ENCODE peak calls at places on chromosomes 7 and 10, in six cellular contexts. X, G, I, T, J and O are unnamed samples.

GRCh38 chr7:97064972-97065587 is 40.4 kb upstream of the DLX5 start:
- DNase-seq in X (peak), I (peak), J (no peak), G (no peak), T (no peak), O (peak)

GRCh38 chr10:34433241-34434076 is 381.6 kb downstream of the PARD3 start:
- DNase-seq in X (no peak), J (no peak), T (no peak), I (no peak), G (no peak), O (no peak)

GRCh38 chr10:6203331-6204062 is 765 bp downstream of the PFKFB3 start:
- DNase-seq in G (peak), J (peak), I (no peak), X (peak), T (peak), O (peak)

GRCh38 chr7:138773817-138774216 is 24.0 kb upstream of the TMEM213 start:
- DNase-seq in J (no peak), X (peak), T (peak), I (no peak), G (no peak), O (no peak)

GRCh38 chr10:99779335-99779734 is 3.1 kb upstream of the ABCC2 start:
- DNase-seq in I (no peak), T (no peak), J (no peak), G (no peak), X (no peak), O (no peak)

GRCh38 chr7:754531-755420 is 27.7 kb upstream of the PRKAR1B start:
- DNase-seq in J (no peak), T (peak), G (no peak), X (no peak), I (no peak), O (no peak)

GRCh38 chr7:30932562-30932961 is 20.9 kb downstream of the AQP1 start:
- DNase-seq in X (no peak), I (no peak), G (no peak), J (peak), T (no peak), O (peak)

GRCh38 chr10:77268721-77269120 is 368.9 kb downstream of the KCNMA1 start:
- DNase-seq in X (no peak), T (no peak), J (peak), G (no peak), I (peak), O (no peak)

GRCh38 chr10:107553470-107553869 is 389.0 kb upstream of the SORCS1 start:
- DNase-seq in I (no peak), T (no peak), X (no peak), J (no peak), G (no peak), O (no peak)

GRCh38 chr10:121800831-121801230 is 127.0 kb downstream of the ATE1 start:
- DNase-seq in G (no peak), J (no peak), T (no peak), X (no peak), I (no peak), O (no peak)

GRCh38 chr7:152674860-152675760 is 831 bp downstream of the XRCC2 start:
- DNase-seq in I (no peak), X (peak), T (no peak), J (no peak), G (no peak), O (peak)

GRCh38 chr10:32983333-32983909 is 25.4 kb upstream of the ITGB1 start:
- DNase-seq in G (no peak), J (no peak), I (no peak), T (no peak), X (peak), O (peak)

GRCh38 chr7:12570148-12570528 is 382 bp upstream of the SCIN start:
- DNase-seq in G (no peak), T (no peak), X (no peak), I (peak), J (peak), O (peak)

GRCh38 chr7:2701832-2702593 is 14.0 kb downstream of the AMZ1 start:
- DNase-seq in X (no peak), I (peak), J (peak), G (no peak), T (no peak), O (no peak)

GRCh38 chr7:115122388-115122787 is 200.5 kb downstream of the MDFIC start:
- DNase-seq in G (no peak), X (peak), T (no peak), J (no peak), I (no peak), O (no peak)

GRCh38 chr7:51067757-51068156 is 248.9 kb downstream of the COBL start:
- DNase-seq in I (peak), G (peak), J (peak), X (peak), T (no peak), O (peak)

GRCh38 chr10:105063796-105064195 is 422.7 kb downstream of the SORCS3 start:
- DNase-seq in T (no peak), X (peak), I (no peak), G (no peak), J (peak), O (no peak)

GRCh38 chr10:128026620-128027281 is 99.5 kb downstream of the MKI67 start:
- DNase-seq in T (no peak), J (no peak), I (no peak), X (no peak), G (no peak), O (no peak)

GRCh38 chr7:42222891-42223290 is 14.1 kb downstream of the GLI3 start:
- DNase-seq in J (no peak), X (peak), I (no peak), G (no peak), T (no peak), O (no peak)

GRCh38 chr7:41977165-41977651 is 259.8 kb downstream of the GLI3 start:
- DNase-seq in G (no peak), X (peak), I (peak), J (peak), T (no peak), O (no peak)

GRCh38 chr7:66169616-66170015 is 35.5 kb upstream of the TPST1 start:
- DNase-seq in I (no peak), T (no peak), G (no peak), J (no peak), X (no peak), O (no peak)